ENCODE peak calls at places on chromosomes 3 and 15, in four cellular contexts. Y, T, K and N are unnamed samples.
A peak's percentile ranks its signal among the peaks of the same experiment; 100 is the strongest.

GRCh38 chr15:66789029-66790025 is 87.3 kb downstream of the SMAD6 start:
- DNase-seq in K (peak; percentile 87), T (no peak), Y (no peak), N (no peak)

GRCh38 chr3:140363801-140364200 is 314.1 kb upstream of the TRIM42 start:
- DNase-seq in T (no peak), K (no peak), Y (no peak), N (no peak)

GRCh38 chr3:180401226-180401625 is 200.7 kb upstream of the TTC14 start:
- DNase-seq in T (no peak), Y (no peak), K (no peak), N (no peak)

GRCh38 chr3:188267790-188268333 is 113.9 kb downstream of the LPP start:
- DNase-seq in K (no peak), T (no peak), Y (no peak), N (no peak)

GRCh38 chr3:27349832-27350231 is 19.4 kb downstream of the NEK10 start:
- DNase-seq in Y (no peak), K (no peak), T (no peak), N (no peak)

GRCh38 chr15:44788748-44789147 is 52.4 kb downstream of the TRIM69 start:
- DNase-seq in Y (no peak), T (no peak), K (no peak), N (no peak)

GRCh38 chr3:16865335-16865734 is 19.4 kb upstream of the PLCL2 start:
- DNase-seq in K (no peak), T (no peak), Y (no peak), N (no peak)

GRCh38 chr3:112119686-112120484 is 13.2 kb downstream of the GCSAM start:
- DNase-seq in T (no peak), K (no peak), Y (no peak), N (no peak)

GRCh38 chr3:8846176-8846575 is 76.8 kb upstream of the OXTR start:
- DNase-seq in T (no peak), K (peak; percentile 45), Y (no peak), N (no peak)

GRCh38 chr15:27601239-27601942 is 497.7 kb downstream of the OCA2 start:
- DNase-seq in Y (no peak), K (no peak), T (no peak), N (no peak)

GRCh38 chr15:52256366-52256765 is 39.2 kb downstream of the MYO5C start:
- DNase-seq in Y (no peak), K (peak; percentile 88), T (peak; percentile 75), N (peak; percentile 69)

DNA sequence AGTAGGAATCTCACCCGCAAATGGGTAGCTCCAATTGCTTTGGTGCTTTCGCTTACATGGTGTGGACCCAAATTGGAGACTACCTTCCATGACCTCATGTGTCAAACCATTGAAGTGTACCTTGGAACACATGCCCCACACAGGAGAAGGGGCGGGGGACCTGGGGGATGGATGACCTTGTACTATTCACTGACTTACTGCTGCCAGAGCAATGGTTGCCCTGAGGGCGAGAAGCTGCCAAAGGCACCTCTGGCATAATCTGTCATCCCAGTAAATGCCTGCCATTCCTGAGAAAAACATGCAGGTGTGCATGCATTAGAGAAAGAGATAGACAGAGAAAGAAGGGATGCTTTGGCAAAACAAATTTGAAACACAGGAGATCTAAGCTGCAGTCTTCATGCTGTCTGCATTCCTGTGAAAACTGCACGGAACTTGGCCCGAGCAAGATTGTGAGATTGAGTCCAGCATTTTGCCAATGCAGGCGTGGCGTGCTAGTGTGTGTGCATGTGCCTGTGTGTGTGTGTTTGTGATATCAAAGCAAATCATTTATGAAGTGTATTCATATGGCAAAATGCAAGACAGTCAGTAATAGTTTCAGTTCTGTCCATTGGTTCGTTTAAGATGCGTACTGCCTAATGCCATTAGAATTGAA is 219.5 kb upstream of the MDFIC2 start:
- DNase-seq in T (no peak), K (peak; percentile 56), Y (no peak), N (no peak)
- TF ChIP-seq CTCF in T (no peak), K (no peak), Y (no peak), N (no peak)

GRCh38 chr3:128438488-128439072 is 28.1 kb downstream of the DNAJB8 start:
- DNase-seq in K (peak; percentile 79), Y (no peak), T (no peak), N (no peak)
- TF ChIP-seq CTCF in K (peak; percentile 85), Y (no peak), T (peak; percentile 52), N (peak; percentile 38)

GRCh38 chr3:44554626-44555592 is at the start of gene ZKSCAN7:
- DNase-seq in K (peak; percentile 90), Y (peak; percentile 45), T (peak; percentile 63), N (peak; percentile 85)
- TF ChIP-seq CTCF in K (peak; percentile 23), Y (no peak), T (peak; percentile 42), N (no peak)

GRCh38 chr3:65672876-65673815 is 365.6 kb downstream of the MAGI1 start:
- DNase-seq in Y (peak; percentile 73), T (peak; percentile 62), K (peak; percentile 85), N (peak; percentile 80)
- TF ChIP-seq CTCF in Y (peak; percentile 85), T (peak; percentile 92), K (peak; percentile 96), N (peak; percentile 88)

GRCh38 chr3:171703144-171703543 is 107.1 kb downstream of the PLD1 start:
- DNase-seq in K (no peak), T (no peak), Y (no peak), N (no peak)

GRCh38 chr3:171700157-171700556 is 110.1 kb downstream of the PLD1 start:
- DNase-seq in T (no peak), Y (no peak), K (no peak), N (no peak)

GRCh38 chr3:171700653-171701052 is 109.6 kb downstream of the PLD1 start:
- DNase-seq in T (no peak), Y (no peak), K (no peak), N (no peak)

GRCh38 chr3:171704814-171705213 is 105.5 kb downstream of the PLD1 start:
- DNase-seq in T (no peak), K (peak; percentile 75), Y (no peak), N (no peak)

GRCh38 chr3:171704002-171704401 is 106.3 kb downstream of the PLD1 start:
- DNase-seq in Y (no peak), T (no peak), K (peak; percentile 78), N (no peak)
- TF ChIP-seq CTCF in Y (peak; percentile 27), T (peak; percentile 65), K (peak; percentile 87), N (peak; percentile 13)

DNA sequence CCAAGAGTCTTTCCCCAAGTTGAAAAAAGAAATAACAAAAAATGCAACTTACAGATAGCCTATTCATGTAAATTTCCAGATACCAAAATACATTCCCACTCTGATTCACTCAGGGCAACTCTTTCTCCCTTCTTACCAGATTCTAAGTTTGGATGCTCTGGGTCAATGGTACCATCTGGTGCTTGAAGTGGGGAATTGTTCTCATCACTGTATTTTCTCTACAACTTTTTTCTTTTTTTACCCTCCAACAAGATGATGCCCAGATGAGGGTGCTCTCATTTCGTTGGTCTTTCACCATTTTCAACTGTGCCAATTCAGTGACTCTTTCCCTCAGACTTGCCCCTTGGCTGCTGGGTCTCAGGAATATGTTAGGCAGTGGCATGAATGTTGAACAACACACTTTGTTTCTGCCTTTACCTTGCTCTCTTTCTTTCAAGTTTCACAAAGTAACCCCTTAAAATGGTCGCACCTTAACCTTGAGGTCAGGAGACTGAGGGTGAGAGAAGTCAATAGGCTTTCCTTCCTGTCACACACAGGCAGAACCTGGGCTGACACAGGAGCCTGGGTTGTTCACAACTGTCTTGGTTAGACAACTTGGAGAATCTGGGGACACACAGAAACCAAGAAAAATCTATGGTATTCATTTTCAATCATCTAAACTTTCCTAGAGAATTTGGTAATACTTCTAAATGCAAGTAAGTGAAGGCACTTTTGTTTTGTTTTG is 330.7 kb upstream of the SLCO3A1 start:
- DNase-seq in T (no peak), K (peak; percentile 43), Y (no peak), N (no peak)
- TF ChIP-seq CTCF in T (peak; percentile 35), K (peak; percentile 78), Y (peak; percentile 53), N (no peak)

DNA sequence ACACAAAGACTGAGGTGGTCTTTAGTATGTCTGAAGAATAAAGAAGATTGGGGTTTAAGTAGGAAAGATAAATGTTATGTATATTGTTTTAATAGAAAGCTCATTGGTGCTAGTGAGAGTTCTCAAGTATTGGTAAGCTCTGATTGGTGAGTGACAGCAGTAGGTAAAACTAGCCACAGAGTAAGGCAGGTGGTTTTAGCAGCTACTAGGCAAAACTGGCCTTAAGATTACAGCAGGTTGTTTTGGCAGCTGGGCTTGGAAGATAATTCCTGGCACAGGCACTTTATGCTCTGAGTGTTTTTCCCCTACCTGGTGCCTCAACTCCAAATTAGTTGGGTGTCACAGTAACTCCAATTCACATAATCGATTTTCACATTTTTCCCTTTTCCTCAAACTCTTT is 66.3 kb downstream of the STAG1 start:
- DNase-seq in T (no peak), Y (no peak), K (no peak), N (no peak)
- TF ChIP-seq CTCF in T (no peak), Y (no peak), K (no peak), N (no peak)

DNA sequence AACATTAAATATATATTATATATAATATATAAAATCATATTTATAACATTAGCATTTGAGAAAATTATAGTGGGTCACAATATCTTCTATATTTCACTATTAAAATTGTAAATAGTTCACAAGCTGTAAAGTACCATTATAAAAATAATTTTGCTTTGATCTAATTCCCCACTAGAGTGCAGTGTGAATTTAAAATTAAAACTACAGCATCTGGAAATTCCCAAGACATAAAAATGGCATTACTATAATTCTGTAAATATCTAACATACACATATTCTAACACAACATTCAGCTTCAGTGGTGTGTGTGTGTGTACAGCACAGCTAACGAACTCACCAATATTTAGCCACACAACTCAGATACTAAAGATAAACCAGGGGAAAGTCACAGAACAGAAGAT is 424.9 kb upstream of the ZNF385D start:
- DNase-seq in T (no peak), K (no peak), Y (no peak), N (no peak)
- TF ChIP-seq CTCF in T (peak; percentile 47), K (peak; percentile 28), Y (peak; percentile 20), N (no peak)

DNA sequence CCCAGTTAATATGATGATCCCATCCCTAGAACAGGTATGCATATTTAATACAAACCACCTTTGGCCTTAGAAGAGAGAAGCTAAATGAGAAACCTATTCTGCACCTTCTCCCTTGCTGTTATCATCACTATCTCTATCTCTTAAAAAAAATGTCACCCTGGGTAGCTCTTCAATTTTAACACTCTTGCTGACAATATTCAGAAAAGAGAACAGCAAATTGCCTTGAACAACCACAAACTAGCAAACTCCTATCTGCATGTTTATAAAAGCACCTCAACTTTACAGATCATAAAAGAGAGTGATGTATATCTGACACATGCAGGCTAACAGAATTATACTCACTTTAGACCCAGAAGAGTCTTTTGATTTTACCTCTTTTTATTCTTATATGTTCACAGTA is 7.4 kb downstream of the TOP2B start:
- DNase-seq in T (no peak), K (no peak), Y (no peak), N (no peak)
- TF ChIP-seq CTCF in T (no peak), K (no peak), Y (no peak), N (no peak)

GRCh38 chr15:50182233-50183013 is 427 bp downstream of the SLC27A2 start:
- DNase-seq in K (peak; percentile 87), T (no peak), Y (no peak), N (peak; percentile 64)
- TF ChIP-seq CTCF in K (peak; percentile 10), T (no peak), Y (no peak), N (no peak)